ENCODE peak calls at places on chromosomes 5 and 9, in five cellular contexts. One of them, this sample, is unnamed.

GRCh38 chr5:153480401-153480800 is 10.1 kb upstream of the GRIA1 start:
- DNase-seq in endothelial cell of umbilical vein: no peak
- DNase-seq in breast epithelium: no peak
- DNase-seq in uterus: no peak
- DNase-seq in tibial nerve: no peak
- DNase-seq in this sample: no peak

GRCh38 chr9:21972361-21972760 is 21.8 kb downstream of the CDKN2A start:
- DNase-seq in tibial nerve: no peak
- DNase-seq in uterus: no peak
- DNase-seq in endothelial cell of umbilical vein: no peak
- DNase-seq in breast epithelium: no peak
- DNase-seq in this sample: no peak

GRCh38 chr9:78860806-78861475 is 564.0 kb downstream of the PSAT1 start:
- DNase-seq in breast epithelium: no peak
- DNase-seq in tibial nerve: no peak
- DNase-seq in endothelial cell of umbilical vein: peak; percentile 44
- DNase-seq in uterus: no peak
- DNase-seq in this sample: no peak

GRCh38 chr5:40615586-40616193 is 64.0 kb upstream of the PTGER4 start:
- DNase-seq in breast epithelium: no peak
- DNase-seq in uterus: no peak
- DNase-seq in tibial nerve: no peak
- DNase-seq in endothelial cell of umbilical vein: no peak
- DNase-seq in this sample: no peak

GRCh38 chr5:122498163-122498562 is 186.1 kb downstream of the SNCAIP start:
- DNase-seq in uterus: no peak
- DNase-seq in endothelial cell of umbilical vein: no peak
- DNase-seq in breast epithelium: no peak
- DNase-seq in tibial nerve: no peak
- DNase-seq in this sample: no peak

GRCh38 chr9:105901514-105902109 is 207.3 kb downstream of the TMEM38B start:
- DNase-seq in endothelial cell of umbilical vein: peak; percentile 10
- DNase-seq in breast epithelium: no peak
- DNase-seq in uterus: no peak
- DNase-seq in tibial nerve: no peak
- DNase-seq in this sample: no peak

GRCh38 chr5:32193591-32193990 is 19.5 kb upstream of the GOLPH3 start:
- DNase-seq in uterus: peak; percentile 73
- DNase-seq in breast epithelium: peak; percentile 89
- DNase-seq in tibial nerve: peak; percentile 54
- DNase-seq in endothelial cell of umbilical vein: peak; percentile 98
- DNase-seq in this sample: no peak

GRCh38 chr5:107425541-107426031 is 245.2 kb downstream of the EFNA5 start:
- DNase-seq in tibial nerve: no peak
- DNase-seq in uterus: no peak
- DNase-seq in endothelial cell of umbilical vein: peak; percentile 93
- DNase-seq in breast epithelium: no peak
- DNase-seq in this sample: no peak

GRCh38 chr5:18068851-18069250 is 434.6 kb downstream of the TAF11L14 start:
- DNase-seq in tibial nerve: no peak
- DNase-seq in breast epithelium: no peak
- DNase-seq in endothelial cell of umbilical vein: no peak
- DNase-seq in uterus: no peak
- DNase-seq in this sample: no peak

GRCh38 chr5:4372481-4372880 is 767.6 kb upstream of the ADAMTS16 start:
- DNase-seq in uterus: no peak
- DNase-seq in tibial nerve: no peak
- DNase-seq in breast epithelium: no peak
- DNase-seq in endothelial cell of umbilical vein: no peak
- DNase-seq in this sample: no peak

GRCh38 chr5:175520321-175520720 is 42.0 kb downstream of the SFXN1 start:
- DNase-seq in breast epithelium: no peak
- DNase-seq in uterus: no peak
- DNase-seq in tibial nerve: no peak
- DNase-seq in endothelial cell of umbilical vein: no peak
- DNase-seq in this sample: no peak

GRCh38 chr5:98773464-98774191 is at the start of gene RGMB:
- DNase-seq in tibial nerve: peak; percentile 96
- DNase-seq in uterus: peak; percentile 98
- DNase-seq in breast epithelium: peak; percentile 99
- DNase-seq in endothelial cell of umbilical vein: peak; percentile 99
- DNase-seq in this sample: peak; percentile 74

GRCh38 chr5:88729476-88730182 is 153.4 kb downstream of the MEF2C start:
- DNase-seq in tibial nerve: peak; percentile 36
- DNase-seq in breast epithelium: no peak
- DNase-seq in uterus: peak; percentile 80
- DNase-seq in endothelial cell of umbilical vein: peak; percentile 86
- DNase-seq in this sample: no peak

GRCh38 chr9:82512724-82513123 is 524.2 kb downstream of the SPATA31D1 start:
- DNase-seq in endothelial cell of umbilical vein: no peak
- DNase-seq in tibial nerve: no peak
- DNase-seq in breast epithelium: no peak
- DNase-seq in uterus: no peak
- DNase-seq in this sample: no peak

GRCh38 chr5:172525633-172526360 is 71.5 kb upstream of the SH3PXD2B start:
- DNase-seq in tibial nerve: no peak
- DNase-seq in endothelial cell of umbilical vein: no peak
- DNase-seq in breast epithelium: no peak
- DNase-seq in uterus: no peak
- DNase-seq in this sample: no peak

GRCh38 chr9:104074876-104075275 is 19.2 kb upstream of the SMC2 start:
- DNase-seq in uterus: no peak
- DNase-seq in tibial nerve: no peak
- DNase-seq in endothelial cell of umbilical vein: no peak
- DNase-seq in breast epithelium: no peak
- DNase-seq in this sample: no peak

GRCh38 chr9:5587024-5587423 is 41.9 kb upstream of the RIC1 start:
- DNase-seq in breast epithelium: no peak
- DNase-seq in endothelial cell of umbilical vein: no peak
- DNase-seq in uterus: no peak
- DNase-seq in tibial nerve: no peak
- DNase-seq in this sample: no peak

GRCh38 chr5:149886697-149887470 is 57.7 kb downstream of the PDE6A start:
- DNase-seq in endothelial cell of umbilical vein: no peak
- DNase-seq in breast epithelium: no peak
- DNase-seq in tibial nerve: no peak
- DNase-seq in uterus: no peak
- DNase-seq in this sample: no peak

GRCh38 chr9:129595323-129595741 is 25.6 kb downstream of the C9orf50 start:
- DNase-seq in breast epithelium: no peak
- DNase-seq in tibial nerve: no peak
- DNase-seq in uterus: no peak
- DNase-seq in endothelial cell of umbilical vein: no peak
- DNase-seq in this sample: no peak

GRCh38 chr9:127769985-127770904 is 8.2 kb downstream of the SH2D3C start:
- DNase-seq in breast epithelium: no peak
- DNase-seq in endothelial cell of umbilical vein: peak; percentile 85
- DNase-seq in uterus: no peak
- DNase-seq in tibial nerve: no peak
- DNase-seq in this sample: no peak

GRCh38 chr9:129102791-129103594 is 7.6 kb downstream of the CRAT start:
- DNase-seq in tibial nerve: no peak
- DNase-seq in endothelial cell of umbilical vein: peak; percentile 27
- DNase-seq in breast epithelium: no peak
- DNase-seq in uterus: no peak
- DNase-seq in this sample: no peak

GRCh38 chr9:136939996-136940525 is 4.5 kb downstream of the FBXW5 start:
- DNase-seq in breast epithelium: no peak
- DNase-seq in tibial nerve: no peak
- DNase-seq in uterus: no peak
- DNase-seq in endothelial cell of umbilical vein: no peak
- DNase-seq in this sample: no peak

GRCh38 chr9:125397736-125398135 is 136.1 kb downstream of the GAPVD1 start:
- DNase-seq in uterus: no peak
- DNase-seq in endothelial cell of umbilical vein: no peak
- DNase-seq in tibial nerve: no peak
- DNase-seq in breast epithelium: no peak
- DNase-seq in this sample: no peak

GRCh38 chr5:155260798-155261197 is 247.2 kb downstream of the KIF4B start:
- DNase-seq in endothelial cell of umbilical vein: no peak
- DNase-seq in uterus: no peak
- DNase-seq in tibial nerve: no peak
- DNase-seq in breast epithelium: no peak
- DNase-seq in this sample: no peak

DNA sequence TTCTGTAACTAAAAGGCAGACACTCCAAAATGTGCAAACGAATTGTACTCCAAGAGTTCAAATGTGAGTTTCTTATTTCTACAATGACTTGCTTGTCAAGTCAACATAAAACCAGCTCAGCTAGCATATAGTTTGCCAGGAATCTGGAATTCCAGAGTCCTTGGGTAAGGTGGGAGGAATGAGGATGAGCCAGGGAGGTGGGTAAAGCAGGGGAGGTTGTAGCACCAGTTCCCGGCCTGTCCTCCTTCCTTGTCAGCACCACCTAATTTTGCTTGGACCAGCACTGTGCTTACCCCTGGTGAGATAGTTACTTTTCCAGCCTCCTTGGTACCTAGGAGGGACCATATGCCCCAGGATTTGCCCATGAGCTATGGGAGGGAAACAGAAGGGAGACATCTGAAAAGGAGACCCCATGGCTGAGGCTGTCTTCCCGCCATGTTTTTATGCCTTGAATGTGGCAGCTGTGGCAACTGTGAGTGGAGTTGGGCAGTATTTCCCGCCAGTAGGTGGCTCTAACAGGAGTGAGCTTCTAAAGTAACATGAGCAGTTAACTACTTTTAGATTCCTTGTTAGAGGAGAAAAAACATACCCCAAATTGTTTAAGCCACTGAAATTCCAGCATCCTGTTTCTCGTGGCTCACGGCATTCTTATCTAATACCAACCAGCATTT is 302.5 kb downstream of the TENT4A start:
- DNase-seq in uterus: no peak
- DNase-seq in endothelial cell of umbilical vein: no peak
- DNase-seq in breast epithelium: no peak
- DNase-seq in tibial nerve: no peak
- DNase-seq in this sample: no peak
- TF ChIP-seq POLR2A in uterus: no peak
- TF ChIP-seq POLR2A in endothelial cell of umbilical vein: no peak
- TF ChIP-seq POLR2A in breast epithelium: no peak
- TF ChIP-seq POLR2A in tibial nerve: no peak
- TF ChIP-seq POLR2A in this sample: no peak

DNA sequence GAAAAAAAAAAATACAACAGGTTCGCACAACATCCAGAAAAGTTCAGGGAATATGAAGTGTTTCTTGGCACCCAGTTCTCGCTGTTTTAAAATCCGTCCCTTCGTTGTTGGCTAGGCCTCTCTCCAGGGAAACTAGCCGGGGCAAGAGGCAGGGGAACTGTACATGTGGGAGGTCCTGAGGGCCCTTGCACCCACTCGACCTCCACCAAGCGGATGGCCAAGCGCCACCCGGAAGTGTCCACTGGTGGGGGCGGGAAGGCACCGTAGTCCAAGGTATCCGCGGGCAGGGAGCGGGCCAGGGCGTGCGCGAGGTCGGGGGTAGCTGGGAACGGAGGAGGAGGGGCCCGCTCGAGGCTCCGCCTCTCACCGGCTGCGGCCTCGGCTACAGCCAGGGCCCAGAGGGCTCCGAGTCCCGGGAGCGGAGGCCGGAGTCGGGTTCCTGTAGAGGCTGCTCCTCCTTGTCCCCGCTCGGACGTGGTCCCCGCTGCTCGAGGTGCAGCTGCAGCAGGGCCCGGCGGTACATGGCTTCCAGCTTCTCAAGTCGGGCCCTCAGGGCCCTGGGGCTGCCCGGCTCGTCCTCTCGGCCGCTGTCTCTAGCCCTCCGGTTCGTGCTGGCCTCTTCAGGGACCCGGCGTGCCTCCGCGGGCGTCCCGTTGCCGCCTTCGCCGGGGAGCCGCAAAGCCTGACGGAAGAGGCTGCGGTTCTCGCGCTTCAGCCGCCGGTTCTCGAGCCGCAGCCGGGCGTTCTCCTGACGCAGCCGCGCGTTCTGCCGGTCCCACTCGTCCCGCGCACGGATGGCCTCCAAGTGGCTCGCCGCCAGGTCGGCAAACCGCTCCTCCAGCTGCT is 720 bp downstream of the TUSC1 start:
- DNase-seq in endothelial cell of umbilical vein: peak; percentile 81
- DNase-seq in uterus: peak; percentile 84
- DNase-seq in tibial nerve: peak; percentile 61
- DNase-seq in breast epithelium: peak; percentile 88
- DNase-seq in this sample: no peak
- TF ChIP-seq POLR2A in endothelial cell of umbilical vein: peak; percentile 85
- TF ChIP-seq POLR2A in uterus: peak; percentile 71
- TF ChIP-seq POLR2A in tibial nerve: peak; percentile 37
- TF ChIP-seq POLR2A in breast epithelium: peak; percentile 65
- TF ChIP-seq POLR2A in this sample: peak; percentile 80

GRCh38 chr5:126419102-126419501 is 4.1 kb upstream of the GRAMD2B start:
- DNase-seq in endothelial cell of umbilical vein: no peak
- DNase-seq in tibial nerve: no peak
- DNase-seq in uterus: no peak
- DNase-seq in breast epithelium: no peak
- DNase-seq in this sample: no peak

GRCh38 chr5:126428421-126428820 is 5.2 kb downstream of the GRAMD2B start:
- DNase-seq in uterus: no peak
- DNase-seq in breast epithelium: no peak
- DNase-seq in endothelial cell of umbilical vein: no peak
- DNase-seq in tibial nerve: no peak
- DNase-seq in this sample: no peak

GRCh38 chr5:126422994-126423788 is at the start of gene GRAMD2B:
- DNase-seq in breast epithelium: peak; percentile 86
- DNase-seq in tibial nerve: peak; percentile 73
- DNase-seq in endothelial cell of umbilical vein: peak; percentile 82
- DNase-seq in uterus: peak; percentile 90
- DNase-seq in this sample: peak; percentile 37
- TF ChIP-seq POLR2A in breast epithelium: peak; percentile 92
- TF ChIP-seq POLR2A in tibial nerve: peak; percentile 87
- TF ChIP-seq POLR2A in endothelial cell of umbilical vein: no peak
- TF ChIP-seq POLR2A in uterus: peak; percentile 87
- TF ChIP-seq POLR2A in this sample: peak; percentile 92

DNA sequence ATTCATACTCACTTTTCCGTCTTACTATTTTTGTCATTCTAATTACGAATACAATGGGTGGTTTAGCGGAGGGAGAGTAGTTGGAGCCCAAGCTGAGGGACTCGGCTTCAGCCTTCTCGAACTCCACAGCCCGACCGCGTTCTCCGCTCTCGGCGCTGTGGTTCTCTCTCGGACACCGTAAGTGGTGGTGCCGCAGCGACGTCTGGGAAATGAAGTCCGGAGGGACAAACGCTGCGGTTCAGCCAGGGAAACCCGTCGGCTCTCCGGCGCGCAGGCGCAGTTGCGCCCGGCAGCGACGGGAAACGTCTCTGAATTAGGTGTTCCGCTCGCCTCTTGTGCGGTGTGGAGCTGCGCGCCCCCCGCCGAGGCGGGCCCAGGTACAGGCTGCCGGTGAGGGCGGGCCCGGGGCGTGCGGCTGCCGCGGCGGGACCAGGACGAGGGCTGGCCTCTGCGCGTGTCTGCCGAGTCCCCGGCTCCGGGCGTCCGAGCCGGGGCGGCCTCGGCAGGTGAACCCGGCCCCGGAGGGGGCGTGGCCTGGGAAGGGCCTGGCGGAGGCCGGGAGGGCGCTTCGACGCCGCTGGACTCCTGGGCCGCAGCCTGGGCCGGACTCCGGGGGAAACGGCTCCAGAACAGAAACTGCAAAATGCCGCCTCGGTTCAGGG is at the start of gene ZNF879:
- DNase-seq in tibial nerve: peak; percentile 80
- DNase-seq in breast epithelium: peak; percentile 89
- DNase-seq in endothelial cell of umbilical vein: peak; percentile 96
- DNase-seq in uterus: peak; percentile 94
- DNase-seq in this sample: peak; percentile 74
- TF ChIP-seq POLR2A in tibial nerve: no peak
- TF ChIP-seq POLR2A in breast epithelium: no peak
- TF ChIP-seq POLR2A in endothelial cell of umbilical vein: no peak
- TF ChIP-seq POLR2A in uterus: peak; percentile 30
- TF ChIP-seq POLR2A in this sample: no peak

GRCh38 chr5:83474170-83474796 is 2.7 kb downstream of the VCAN start:
- DNase-seq in tibial nerve: peak; percentile 73
- DNase-seq in endothelial cell of umbilical vein: no peak
- DNase-seq in breast epithelium: peak; percentile 57
- DNase-seq in uterus: peak; percentile 51
- DNase-seq in this sample: peak; percentile 8
- TF ChIP-seq POLR2A in tibial nerve: no peak
- TF ChIP-seq POLR2A in endothelial cell of umbilical vein: no peak
- TF ChIP-seq POLR2A in breast epithelium: peak; percentile 10
- TF ChIP-seq POLR2A in uterus: no peak
- TF ChIP-seq POLR2A in this sample: no peak